ENCODE peak calls at places on chromosomes 2 and 18, in ten cellular contexts. One of them, this sample, is unnamed.
A peak's percentile ranks its signal among the peaks of the same experiment; 100 is the strongest.

GRCh38 chr18:2890606-2891005 is 43.8 kb downstream of the EMILIN2 start:
- DNase-seq in pancreas: no peak
- DNase-seq in A549: no peak
- DNase-seq in HL-60: no peak
- DNase-seq in endothelial cell of umbilical vein: no peak
- DNase-seq in brain microvascular endothelial cell: no peak
- DNase-seq in dorsolateral prefrontal cortex: no peak
- DNase-seq in upper lobe of right lung: no peak
- DNase-seq in right atrium auricular region: peak; percentile 40
- DNase-seq in transverse colon: no peak
- DNase-seq in this sample: no peak

GRCh38 chr18:24397131-24397693 is 412 bp downstream of the OSBPL1A start:
- DNase-seq in dorsolateral prefrontal cortex: peak; percentile 69
- DNase-seq in HL-60: peak; percentile 91
- DNase-seq in transverse colon: peak; percentile 67
- DNase-seq in right atrium auricular region: peak; percentile 76
- DNase-seq in brain microvascular endothelial cell: peak; percentile 63
- DNase-seq in A549: peak; percentile 33
- DNase-seq in endothelial cell of umbilical vein: peak; percentile 86
- DNase-seq in pancreas: peak; percentile 26
- DNase-seq in upper lobe of right lung: no peak
- DNase-seq in this sample: peak; percentile 69

GRCh38 chr2:117982376-117983033 is 31.4 kb downstream of the CCDC93 start:
- DNase-seq in right atrium auricular region: no peak
- DNase-seq in dorsolateral prefrontal cortex: no peak
- DNase-seq in A549: no peak
- DNase-seq in pancreas: no peak
- DNase-seq in upper lobe of right lung: no peak
- DNase-seq in brain microvascular endothelial cell: no peak
- DNase-seq in endothelial cell of umbilical vein: no peak
- DNase-seq in transverse colon: no peak
- DNase-seq in HL-60: no peak
- DNase-seq in this sample: peak; percentile 54

GRCh38 chr2:132971310-132972061 is 301.5 kb upstream of the LYPD1 start:
- DNase-seq in dorsolateral prefrontal cortex: no peak
- DNase-seq in upper lobe of right lung: no peak
- DNase-seq in endothelial cell of umbilical vein: no peak
- DNase-seq in right atrium auricular region: no peak
- DNase-seq in A549: no peak
- DNase-seq in HL-60: no peak
- DNase-seq in brain microvascular endothelial cell: no peak
- DNase-seq in transverse colon: no peak
- DNase-seq in pancreas: no peak
- DNase-seq in this sample: no peak

GRCh38 chr2:225177098-225177497 is 134.8 kb upstream of the DOCK10 start:
- DNase-seq in HL-60: no peak
- DNase-seq in pancreas: no peak
- DNase-seq in right atrium auricular region: no peak
- DNase-seq in endothelial cell of umbilical vein: no peak
- DNase-seq in A549: no peak
- DNase-seq in brain microvascular endothelial cell: peak; percentile 6
- DNase-seq in transverse colon: no peak
- DNase-seq in dorsolateral prefrontal cortex: no peak
- DNase-seq in upper lobe of right lung: no peak
- DNase-seq in this sample: no peak

GRCh38 chr2:18704224-18704623 is 114.9 kb upstream of the NT5C1B start:
- DNase-seq in endothelial cell of umbilical vein: no peak
- DNase-seq in dorsolateral prefrontal cortex: no peak
- DNase-seq in right atrium auricular region: no peak
- DNase-seq in HL-60: no peak
- DNase-seq in brain microvascular endothelial cell: no peak
- DNase-seq in transverse colon: no peak
- DNase-seq in pancreas: no peak
- DNase-seq in A549: no peak
- DNase-seq in upper lobe of right lung: no peak
- DNase-seq in this sample: no peak

GRCh38 chr2:30577151-30577550 is 130.1 kb downstream of the LCLAT1 start:
- DNase-seq in HL-60: no peak
- DNase-seq in brain microvascular endothelial cell: no peak
- DNase-seq in upper lobe of right lung: no peak
- DNase-seq in endothelial cell of umbilical vein: no peak
- DNase-seq in A549: no peak
- DNase-seq in right atrium auricular region: no peak
- DNase-seq in dorsolateral prefrontal cortex: no peak
- DNase-seq in pancreas: no peak
- DNase-seq in transverse colon: no peak
- DNase-seq in this sample: no peak

GRCh38 chr2:37672104-37672869 is 845 bp upstream of the CDC42EP3 start:
- DNase-seq in dorsolateral prefrontal cortex: peak; percentile 63
- DNase-seq in HL-60: peak; percentile 78
- DNase-seq in brain microvascular endothelial cell: peak; percentile 81
- DNase-seq in endothelial cell of umbilical vein: peak; percentile 85
- DNase-seq in A549: peak; percentile 91
- DNase-seq in right atrium auricular region: no peak
- DNase-seq in pancreas: peak; percentile 78
- DNase-seq in transverse colon: peak; percentile 83
- DNase-seq in upper lobe of right lung: peak; percentile 90
- DNase-seq in this sample: peak; percentile 59

GRCh38 chr2:109422071-109422757 is 191.6 kb downstream of the SEPTIN10 start:
- DNase-seq in brain microvascular endothelial cell: no peak
- DNase-seq in pancreas: no peak
- DNase-seq in A549: no peak
- DNase-seq in upper lobe of right lung: no peak
- DNase-seq in dorsolateral prefrontal cortex: no peak
- DNase-seq in endothelial cell of umbilical vein: no peak
- DNase-seq in HL-60: no peak
- DNase-seq in right atrium auricular region: no peak
- DNase-seq in transverse colon: no peak
- DNase-seq in this sample: no peak

GRCh38 chr2:171266102-171266501 is 105.4 kb upstream of the TLK1 start:
- DNase-seq in transverse colon: no peak
- DNase-seq in HL-60: no peak
- DNase-seq in brain microvascular endothelial cell: no peak
- DNase-seq in right atrium auricular region: no peak
- DNase-seq in A549: no peak
- DNase-seq in upper lobe of right lung: no peak
- DNase-seq in pancreas: no peak
- DNase-seq in endothelial cell of umbilical vein: no peak
- DNase-seq in dorsolateral prefrontal cortex: no peak
- DNase-seq in this sample: no peak

GRCh38 chr18:9861157-9861556 is 24.6 kb upstream of the TXNDC2 start:
- DNase-seq in dorsolateral prefrontal cortex: no peak
- DNase-seq in right atrium auricular region: no peak
- DNase-seq in endothelial cell of umbilical vein: no peak
- DNase-seq in brain microvascular endothelial cell: no peak
- DNase-seq in HL-60: no peak
- DNase-seq in A549: no peak
- DNase-seq in transverse colon: no peak
- DNase-seq in pancreas: no peak
- DNase-seq in upper lobe of right lung: no peak
- DNase-seq in this sample: no peak

GRCh38 chr2:36373149-36373880 is 17.7 kb downstream of the CRIM1 start:
- DNase-seq in upper lobe of right lung: no peak
- DNase-seq in A549: no peak
- DNase-seq in right atrium auricular region: no peak
- DNase-seq in transverse colon: peak; percentile 43
- DNase-seq in HL-60: no peak
- DNase-seq in endothelial cell of umbilical vein: no peak
- DNase-seq in brain microvascular endothelial cell: no peak
- DNase-seq in dorsolateral prefrontal cortex: no peak
- DNase-seq in pancreas: no peak
- DNase-seq in this sample: peak; percentile 77

GRCh38 chr2:158234497-158234896 is 132.8 kb downstream of the UPP2 start:
- DNase-seq in endothelial cell of umbilical vein: no peak
- DNase-seq in dorsolateral prefrontal cortex: no peak
- DNase-seq in HL-60: no peak
- DNase-seq in upper lobe of right lung: no peak
- DNase-seq in right atrium auricular region: no peak
- DNase-seq in transverse colon: no peak
- DNase-seq in A549: no peak
- DNase-seq in pancreas: no peak
- DNase-seq in brain microvascular endothelial cell: no peak
- DNase-seq in this sample: no peak

DNA sequence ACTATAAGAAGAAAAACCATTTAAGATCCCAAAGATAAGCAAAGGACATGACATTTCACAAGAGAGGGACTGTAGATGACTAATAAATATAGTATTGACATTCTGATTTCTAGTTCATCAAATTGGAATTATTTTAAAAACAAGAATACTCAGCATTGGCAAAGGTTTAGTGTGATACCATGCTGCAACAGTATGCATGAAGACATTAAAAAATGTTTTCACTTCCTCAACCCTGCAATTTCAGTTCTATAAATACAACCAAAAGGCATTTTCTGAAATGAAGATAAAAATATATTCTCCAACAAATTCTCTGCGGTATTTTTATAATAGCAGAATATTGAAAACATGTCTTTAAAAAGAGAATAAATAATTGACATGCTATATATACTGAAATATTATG is 2.1 kb downstream of the C2orf81 start:
- DNase-seq in HL-60: no peak
- DNase-seq in transverse colon: no peak
- DNase-seq in dorsolateral prefrontal cortex: no peak
- DNase-seq in upper lobe of right lung: no peak
- DNase-seq in brain microvascular endothelial cell: no peak
- DNase-seq in right atrium auricular region: no peak
- DNase-seq in pancreas: no peak
- DNase-seq in endothelial cell of umbilical vein: no peak
- DNase-seq in A549: no peak
- DNase-seq in this sample: no peak
- H3K27ac ChIP-seq in HL-60: no peak overlapping the region
- H3K27ac ChIP-seq in transverse colon: no peak overlapping the region
- H3K27ac ChIP-seq in dorsolateral prefrontal cortex: no peak overlapping the region
- H3K27ac ChIP-seq in upper lobe of right lung: no peak overlapping the region
- H3K27ac ChIP-seq in brain microvascular endothelial cell: no peak overlapping the region
- H3K27ac ChIP-seq in right atrium auricular region: no peak overlapping the region
- H3K27ac ChIP-seq in pancreas: no peak overlapping the region
- H3K27ac ChIP-seq in endothelial cell of umbilical vein: no peak overlapping the region
- H3K27ac ChIP-seq in A549: no peak overlapping the region
- H3K27ac ChIP-seq in this sample: no peak overlapping the region

DNA sequence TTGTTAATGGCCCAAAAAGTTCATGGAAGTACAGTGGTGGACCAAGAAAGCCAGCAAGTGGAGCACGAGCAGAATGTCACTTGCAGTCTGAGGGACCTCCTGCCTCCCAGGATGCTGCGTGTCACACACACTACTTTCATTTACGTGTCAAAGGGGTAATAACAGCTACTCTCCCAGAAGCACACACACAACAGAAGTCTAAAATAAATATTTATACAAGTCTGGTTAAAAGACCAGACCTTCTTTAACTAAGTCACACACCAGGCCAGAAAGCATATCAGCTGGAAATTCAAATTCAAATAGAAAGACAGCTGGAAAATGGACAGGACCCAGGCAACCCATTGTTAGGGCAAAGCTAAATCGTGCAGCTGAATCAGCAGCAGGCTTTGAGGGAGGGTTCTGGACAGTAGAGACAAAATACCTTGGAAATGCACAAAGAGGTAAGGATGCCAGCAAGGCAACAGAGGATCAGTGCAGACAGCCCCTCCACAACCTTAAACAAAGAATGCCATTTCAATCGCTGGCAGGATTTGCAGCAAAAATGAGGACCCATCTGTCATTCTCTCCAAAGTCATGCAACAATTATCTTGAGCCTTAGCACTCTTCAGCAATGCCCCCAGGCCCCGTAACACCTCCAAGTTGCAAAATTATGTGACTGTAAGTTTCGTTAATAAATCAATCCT is 160.5 kb downstream of the TMEM163 start:
- DNase-seq in right atrium auricular region: no peak
- DNase-seq in HL-60: no peak
- DNase-seq in pancreas: no peak
- DNase-seq in A549: no peak
- DNase-seq in dorsolateral prefrontal cortex: no peak
- DNase-seq in endothelial cell of umbilical vein: no peak
- DNase-seq in transverse colon: no peak
- DNase-seq in upper lobe of right lung: no peak
- DNase-seq in brain microvascular endothelial cell: no peak
- DNase-seq in this sample: no peak
- H3K27ac ChIP-seq in right atrium auricular region: no peak overlapping the region
- H3K27ac ChIP-seq in HL-60: no peak overlapping the region
- H3K27ac ChIP-seq in pancreas: no peak overlapping the region
- H3K27ac ChIP-seq in A549: no peak overlapping the region
- H3K27ac ChIP-seq in dorsolateral prefrontal cortex: no peak overlapping the region
- H3K27ac ChIP-seq in endothelial cell of umbilical vein: no peak overlapping the region
- H3K27ac ChIP-seq in transverse colon: no peak overlapping the region
- H3K27ac ChIP-seq in upper lobe of right lung: no peak overlapping the region
- H3K27ac ChIP-seq in brain microvascular endothelial cell: no peak overlapping the region
- H3K27ac ChIP-seq in this sample: no peak overlapping the region

GRCh38 chr2:119862127-119862889 is 102.6 kb downstream of the PTPN4 start:
- DNase-seq in brain microvascular endothelial cell: no peak
- DNase-seq in endothelial cell of umbilical vein: no peak
- DNase-seq in HL-60: no peak
- DNase-seq in pancreas: no peak
- DNase-seq in right atrium auricular region: no peak
- DNase-seq in upper lobe of right lung: no peak
- DNase-seq in transverse colon: no peak
- DNase-seq in dorsolateral prefrontal cortex: no peak
- DNase-seq in A549: no peak
- DNase-seq in this sample: no peak
- H3K27ac ChIP-seq in brain microvascular endothelial cell: no peak overlapping the region
- H3K27ac ChIP-seq in endothelial cell of umbilical vein: no peak overlapping the region
- H3K27ac ChIP-seq in HL-60: no peak overlapping the region
- H3K27ac ChIP-seq in pancreas: no peak overlapping the region
- H3K27ac ChIP-seq in right atrium auricular region: no peak overlapping the region
- H3K27ac ChIP-seq in upper lobe of right lung: no peak overlapping the region
- H3K27ac ChIP-seq in transverse colon: no peak overlapping the region
- H3K27ac ChIP-seq in dorsolateral prefrontal cortex: no peak overlapping the region
- H3K27ac ChIP-seq in A549: no peak overlapping the region
- H3K27ac ChIP-seq in this sample: no peak overlapping the region

GRCh38 chr18:58268849-58269248 is 224.8 kb downstream of the NEDD4L start:
- DNase-seq in transverse colon: no peak
- DNase-seq in right atrium auricular region: no peak
- DNase-seq in HL-60: no peak
- DNase-seq in pancreas: no peak
- DNase-seq in upper lobe of right lung: no peak
- DNase-seq in dorsolateral prefrontal cortex: no peak
- DNase-seq in brain microvascular endothelial cell: peak; percentile 36
- DNase-seq in A549: peak; percentile 12
- DNase-seq in endothelial cell of umbilical vein: peak; percentile 62
- DNase-seq in this sample: no peak
- H3K27ac ChIP-seq in transverse colon: no peak overlapping the region
- H3K27ac ChIP-seq in right atrium auricular region: peak overlapping the region; percentile 24
- H3K27ac ChIP-seq in HL-60: no peak overlapping the region
- H3K27ac ChIP-seq in pancreas: peak overlapping the region; percentile 83
- H3K27ac ChIP-seq in upper lobe of right lung: peak overlapping the region; percentile 53
- H3K27ac ChIP-seq in dorsolateral prefrontal cortex: no peak overlapping the region
- H3K27ac ChIP-seq in brain microvascular endothelial cell: no peak overlapping the region
- H3K27ac ChIP-seq in A549: no peak overlapping the region
- H3K27ac ChIP-seq in endothelial cell of umbilical vein: no peak overlapping the region
- H3K27ac ChIP-seq in this sample: no peak overlapping the region